ENCODE peak calls at places on chromosomes 6 and 20, in four cellular contexts. Y is GM23338, O is A549, B is GM12878. R is an unnamed sample.

GRCh38 chr20:16115891-16116577 is 457.2 kb downstream of the KIF16B start:
- DNase-seq in Y (peak; percentile 2), O (no peak), B (no peak), R (no peak)

GRCh38 chr6:151284431-151285060 is 44.8 kb downstream of the AKAP12 start:
- DNase-seq in Y (no peak), O (no peak), B (no peak), R (no peak)

GRCh38 chr6:167303660-167304625 is 12.8 kb downstream of the UNC93A start:
- DNase-seq in Y (no peak), O (no peak), B (no peak), R (no peak)

GRCh38 chr20:56483970-56484369 is 15.5 kb downstream of the RTF2 start:
- DNase-seq in Y (no peak), O (no peak), B (no peak), R (no peak)

GRCh38 chr20:905396-905961 is 10.7 kb downstream of the ANGPT4 start:
- DNase-seq in Y (no peak), O (no peak), B (no peak), R (no peak)

GRCh38 chr20:16974855-16975162 is 226.7 kb downstream of the OTOR start:
- DNase-seq in Y (no peak), O (no peak), B (no peak), R (no peak)

GRCh38 chr20:60695223-60695622 is 556.8 kb upstream of the CDH4 start:
- DNase-seq in Y (no peak), O (peak; percentile 5), B (no peak), R (no peak)

GRCh38 chr20:54132612-54133433 is 41.0 kb downstream of the CYP24A1 start:
- DNase-seq in Y (peak; percentile 76), O (peak; percentile 96), B (no peak), R (peak; percentile 66)

GRCh38 chr6:163355471-163355991 is 59.0 kb upstream of the QKI start:
- DNase-seq in Y (no peak), O (no peak), B (no peak), R (no peak)

GRCh38 chr20:23449400-23449799 is 3.3 kb downstream of the CST11 start:
- DNase-seq in Y (no peak), O (no peak), B (no peak), R (no peak)

GRCh38 chr6:35378281-35378680 is 35.9 kb downstream of the PPARD start:
- DNase-seq in Y (no peak), O (no peak), B (no peak), R (no peak)

GRCh38 chr6:81808834-81809598 is 56.5 kb upstream of the TENT5A start:
- DNase-seq in Y (no peak), O (no peak), B (no peak), R (no peak)

GRCh38 chr6:136076496-136076895 is 173.6 kb downstream of the MTFR2 start:
- DNase-seq in Y (no peak), O (no peak), B (no peak), R (no peak)

GRCh38 chr6:137261393-137262154 is 42.4 kb upstream of the IFNGR1 start:
- DNase-seq in Y (no peak), O (peak; percentile 54), B (peak; percentile 72), R (no peak)

GRCh38 chr6:137112067-137112355 is 61.4 kb downstream of the IL22RA2 start:
- DNase-seq in Y (no peak), O (no peak), B (no peak), R (no peak)

GRCh38 chr6:135030056-135030473 is 24.6 kb downstream of the HBS1L start:
- DNase-seq in Y (no peak), O (no peak), B (peak; percentile 86), R (no peak)

GRCh38 chr20:63488331-63489251 is 10.3 kb downstream of the EEF1A2 start:
- DNase-seq in Y (peak; percentile 66), O (no peak), B (no peak), R (no peak)

GRCh38 chr20:62732356-62732755 is 23.7 kb downstream of the NTSR1 start:
- DNase-seq in Y (no peak), O (no peak), B (no peak), R (no peak)

GRCh38 chr6:44262467-44263356 is 2.6 kb downstream of the NFKBIE start:
- DNase-seq in Y (no peak), O (no peak), B (no peak), R (no peak)

GRCh38 chr20:63534427-63534830 is 2.7 kb downstream of the PTK6 start:
- DNase-seq in Y (no peak), O (no peak), B (no peak), R (no peak)

GRCh38 chr20:59740621-59741020 is 136.3 kb downstream of the PHACTR3 start:
- DNase-seq in Y (no peak), O (no peak), B (no peak), R (no peak)

GRCh38 chr20:6558361-6558760 is 209.1 kb upstream of the BMP2 start:
- DNase-seq in Y (peak; percentile 50), O (no peak), B (no peak), R (no peak)

GRCh38 chr6:110518281-110518623 is 41.8 kb upstream of the SLC22A16 start:
- DNase-seq in Y (peak; percentile 69), O (peak; percentile 28), B (no peak), R (no peak)

DNA sequence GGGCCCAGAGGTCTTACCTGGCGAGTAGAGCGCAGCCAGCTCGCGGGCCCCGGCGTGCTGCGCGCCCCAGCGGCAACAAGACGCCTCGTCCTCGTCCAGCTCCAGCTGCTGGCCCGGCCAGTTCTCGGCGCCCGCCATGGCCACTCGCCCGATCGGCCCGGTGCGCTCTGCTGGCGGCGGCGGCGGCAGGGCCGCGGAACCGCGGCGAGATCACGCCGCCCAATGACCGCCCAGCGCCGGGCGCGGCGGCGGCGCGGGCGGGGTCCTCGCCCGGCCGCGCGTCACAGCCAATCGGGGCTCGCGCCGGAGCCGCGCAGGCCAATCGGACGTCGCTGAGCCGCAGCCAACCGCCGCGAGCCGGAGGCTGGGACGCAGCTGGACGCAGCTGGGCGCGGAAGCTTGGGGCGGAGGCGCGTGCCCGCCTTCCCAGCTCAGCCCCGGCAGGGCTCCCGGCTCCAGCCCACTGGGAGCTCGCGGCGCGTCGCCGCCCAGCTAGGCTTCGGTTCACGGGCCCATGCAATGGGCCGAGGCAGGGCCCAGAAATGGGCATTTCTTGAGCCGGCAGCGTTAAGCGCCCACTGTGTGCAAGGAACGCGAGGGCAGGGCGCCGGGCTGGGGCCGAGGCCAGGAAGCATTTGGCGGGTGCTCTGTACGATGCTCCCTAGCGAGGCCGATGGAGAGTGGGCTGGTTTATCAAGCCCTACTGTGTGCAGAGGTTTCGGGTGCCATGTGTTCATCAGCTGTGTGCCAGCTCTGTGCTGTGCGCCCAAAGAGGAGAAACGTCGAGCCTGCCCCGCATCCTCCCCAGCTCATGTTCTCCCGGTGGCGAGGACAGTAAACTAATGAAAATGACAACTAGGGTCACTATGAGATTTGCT is at the start of gene PEDS1:
- DNase-seq in Y (peak; percentile 94), O (peak; percentile 87), B (peak; percentile 45), R (no peak)
- TF ChIP-seq REST in Y (no peak), O (no peak), B (no peak), R (no peak)

DNA sequence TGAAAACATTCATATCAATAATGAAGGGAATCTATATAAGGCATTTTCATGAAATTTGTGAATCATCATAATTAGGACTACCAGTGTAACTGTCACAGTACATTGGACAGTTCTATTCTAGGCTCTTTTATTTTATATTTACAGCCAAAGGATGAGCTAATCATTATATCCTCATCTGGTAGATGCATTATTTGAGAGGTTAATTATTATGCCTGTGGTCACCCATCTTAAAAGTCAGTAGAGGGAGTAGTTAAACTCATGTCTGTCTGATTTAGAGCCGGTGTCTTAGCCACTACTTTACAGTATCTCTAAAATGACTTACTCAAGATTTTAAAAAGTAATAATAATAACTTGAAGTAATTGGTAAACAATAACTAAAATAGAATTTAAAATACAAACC is 899.3 kb upstream of the MAP3K7 start:
- DNase-seq in Y (no peak), O (no peak), B (no peak), R (no peak)
- TF ChIP-seq REST in Y (no peak), O (no peak), B (no peak), R (no peak)

DNA sequence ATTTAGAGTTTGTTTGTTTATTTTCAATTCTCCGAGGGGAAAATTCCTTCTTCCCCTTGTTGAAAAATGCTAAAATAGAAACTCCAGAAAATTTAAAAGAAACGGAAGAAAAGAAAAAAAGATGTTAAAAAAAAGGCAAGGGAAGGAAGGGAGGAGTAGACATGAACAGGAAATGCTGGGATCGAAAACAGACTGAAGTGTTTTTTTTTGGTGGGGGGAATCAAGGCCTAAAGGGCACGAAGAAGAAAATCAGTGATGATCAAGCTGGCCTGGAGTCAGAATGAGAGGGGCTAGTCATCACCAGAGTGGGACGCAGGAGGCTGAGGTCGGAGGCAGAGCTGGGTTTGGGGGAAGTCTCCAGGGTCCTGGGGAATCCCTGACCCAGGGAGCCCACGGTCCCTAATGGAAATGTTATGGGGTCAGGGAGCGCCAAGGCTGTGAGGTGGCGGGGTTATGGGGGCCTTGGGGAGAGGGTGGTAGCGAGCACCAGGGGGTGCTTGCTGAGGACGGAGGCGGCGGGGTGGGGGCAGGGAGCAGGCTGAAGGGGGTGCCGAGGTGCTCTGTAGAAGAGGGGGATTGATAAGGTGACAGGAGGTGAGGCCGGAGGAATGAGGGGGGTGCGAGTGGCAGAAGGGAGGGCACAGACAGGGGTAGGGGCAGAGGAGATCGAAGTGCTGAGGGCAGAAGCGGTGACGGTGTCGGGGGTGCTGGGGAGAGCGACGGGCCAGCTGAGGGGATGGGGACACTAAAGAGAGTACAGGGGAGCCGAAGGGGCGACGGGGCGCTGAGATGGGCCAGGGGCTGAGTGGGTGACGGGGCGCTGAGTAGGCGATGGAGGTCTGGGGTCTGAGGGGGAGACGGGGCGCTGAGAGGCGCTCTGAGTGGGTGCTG is 717 bp downstream of the ZNFX1 start:
- DNase-seq in Y (peak; percentile 35), O (no peak), B (no peak), R (no peak)
- TF ChIP-seq REST in Y (no peak), O (no peak), B (peak; percentile 26), R (no peak)

GRCh38 chr6:149168968-149169367 is 148.5 kb upstream of the TAB2 start:
- DNase-seq in Y (no peak), O (no peak), B (no peak), R (no peak)

GRCh38 chr6:149174962-149175361 is 142.6 kb upstream of the TAB2 start:
- DNase-seq in Y (no peak), O (no peak), B (no peak), R (no peak)

GRCh38 chr6:149169761-149170359 is 147.7 kb upstream of the TAB2 start:
- DNase-seq in Y (no peak), O (no peak), B (no peak), R (no peak)

GRCh38 chr6:149166747-149167146 is 150.8 kb upstream of the TAB2 start:
- DNase-seq in Y (no peak), O (no peak), B (no peak), R (no peak)

DNA sequence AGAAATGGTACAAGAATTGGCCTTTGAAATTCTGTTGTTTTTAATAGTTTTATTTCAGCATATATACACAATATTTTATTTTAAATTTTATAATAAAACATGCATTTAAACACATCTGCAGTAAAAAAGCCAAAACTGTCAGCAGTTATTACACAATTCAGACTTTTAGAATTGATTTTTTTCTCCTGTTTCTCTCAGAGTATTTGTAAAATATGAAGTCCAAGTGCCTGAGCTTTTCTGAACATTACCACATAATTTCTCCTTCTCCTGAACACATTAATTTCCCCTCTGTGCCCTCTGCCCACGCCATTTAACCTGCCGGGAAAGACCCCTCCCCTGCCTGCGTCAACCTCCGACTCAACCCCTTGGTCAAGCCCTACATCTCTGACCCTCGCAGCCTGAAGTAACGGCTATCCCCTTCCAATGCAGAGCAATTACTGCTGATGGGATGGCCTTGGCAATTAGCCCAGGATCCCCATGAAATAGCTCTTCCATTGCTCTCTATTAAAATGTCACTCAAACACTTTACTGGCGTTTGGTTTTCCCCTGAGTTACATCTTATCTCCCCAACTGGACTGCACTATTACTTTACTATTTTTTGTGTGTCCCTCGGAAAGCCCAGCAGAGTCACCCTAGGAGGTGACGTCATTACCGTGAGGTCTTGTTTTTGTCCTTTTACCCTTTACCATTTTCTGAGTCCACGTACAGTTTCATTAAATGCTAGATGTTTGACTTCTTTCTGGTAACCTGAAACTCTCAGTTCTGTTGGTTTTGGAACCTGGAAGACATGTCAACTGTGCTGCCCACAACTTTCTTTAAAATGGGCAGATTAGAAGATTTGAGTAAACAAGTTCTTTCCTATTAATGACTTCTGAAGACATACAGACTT is 146.7 kb upstream of the TAB2 start:
- DNase-seq in Y (no peak), O (no peak), B (no peak), R (no peak)
- TF ChIP-seq REST in Y (no peak), O (no peak), B (no peak), R (no peak)

R was measured in Panc1.